ENCODE peak calls at places on chromosomes 11 and 22, in seven cellular contexts. X is A549, Q is IMR-90, U is K562, W is HepG2, T is GM12878, B is H1. Y is an unnamed sample.

GRCh38 chr11:74826901-74827300 is 78.3 kb downstream of the RNF169 start:
- DNase-seq in X (peak), Q (no peak), U (peak), W (no peak), T (no peak), B (no peak), Y (no peak)

GRCh38 chr11:30479899-30480298 is 106.3 kb downstream of the MPPED2 start:
- DNase-seq in X (no peak), Q (no peak), U (no peak), W (no peak), T (no peak), B (no peak), Y (peak)

GRCh38 chr11:124511739-124512138 is 31.7 kb downstream of the OR8B12 start:
- DNase-seq in X (no peak), Q (no peak), U (no peak), W (no peak), T (no peak), B (no peak), Y (no peak)

GRCh38 chr22:32698926-32699619 is 102.4 kb upstream of the TIMP3 start:
- DNase-seq in X (no peak), Q (no peak), U (no peak), W (no peak), T (no peak), B (no peak), Y (no peak)

GRCh38 chr22:38927033-38927789 is 30.2 kb upstream of the APOBEC3A start:
- DNase-seq in X (peak), Q (peak), U (no peak), W (no peak), T (peak), B (peak), Y (peak)

GRCh38 chr11:75487366-75487765 is 38.4 kb downstream of the GDPD5 start:
- DNase-seq in X (no peak), Q (no peak), U (no peak), W (no peak), T (no peak), B (no peak), Y (no peak)

GRCh38 chr11:4065601-4066377 is 28.8 kb upstream of the RRM1 start:
- DNase-seq in X (no peak), Q (no peak), U (no peak), W (no peak), T (no peak), B (no peak), Y (no peak)

GRCh38 chr11:16195659-16196058 is 160.7 kb downstream of the SOX6 start:
- DNase-seq in X (peak), Q (peak), U (no peak), W (peak), T (no peak), B (no peak), Y (no peak)

GRCh38 chr22:40819741-40820140 is 595 bp upstream of the SLC25A17 start:
- DNase-seq in X (no peak), Q (peak), U (no peak), W (no peak), T (no peak), B (no peak), Y (peak)
- TF ChIP-seq RFX5 in X (no peak), Q (no peak), U (no peak), W (no peak), T (no peak), B (no peak), Y (no peak)

DNA sequence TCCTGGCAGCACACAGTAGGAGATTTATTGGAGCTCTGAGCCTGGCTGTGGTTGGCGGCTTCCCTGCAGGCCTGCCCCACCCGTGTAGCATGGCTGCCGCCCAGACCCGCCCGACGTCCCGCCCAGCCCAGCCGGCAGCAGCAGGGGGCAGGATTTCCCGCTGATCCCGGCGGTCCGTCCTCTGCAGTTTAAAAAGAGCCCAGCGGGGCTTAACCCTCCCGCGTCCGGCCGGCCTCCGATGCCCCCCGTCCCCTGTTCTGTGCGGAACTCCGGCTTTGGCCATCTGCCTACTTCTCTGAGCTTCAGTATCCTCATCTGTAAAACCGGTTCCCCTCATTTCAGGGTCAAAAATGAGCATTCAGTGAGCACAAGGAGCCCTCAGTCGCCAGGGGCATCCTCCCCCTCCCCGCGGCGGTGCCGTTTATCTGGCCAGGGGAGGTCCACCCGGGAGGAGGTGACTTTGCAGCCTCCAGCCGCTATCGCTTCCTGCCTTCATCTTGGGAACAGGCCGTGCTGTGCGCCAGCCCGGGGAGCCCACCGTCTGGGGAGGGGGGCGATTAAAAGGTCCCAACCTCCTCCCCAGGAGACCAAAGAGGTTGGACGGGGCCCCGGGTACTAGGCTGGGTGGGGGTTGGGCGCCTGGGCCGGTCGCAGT is at the start of gene GAS2L1:
- DNase-seq in X (peak), Q (peak), U (peak), W (peak), T (no peak), B (peak), Y (peak)
- TF ChIP-seq RFX5 in X (no peak), Q (no peak), U (no peak), W (no peak), T (no peak), B (no peak), Y (no peak)

DNA sequence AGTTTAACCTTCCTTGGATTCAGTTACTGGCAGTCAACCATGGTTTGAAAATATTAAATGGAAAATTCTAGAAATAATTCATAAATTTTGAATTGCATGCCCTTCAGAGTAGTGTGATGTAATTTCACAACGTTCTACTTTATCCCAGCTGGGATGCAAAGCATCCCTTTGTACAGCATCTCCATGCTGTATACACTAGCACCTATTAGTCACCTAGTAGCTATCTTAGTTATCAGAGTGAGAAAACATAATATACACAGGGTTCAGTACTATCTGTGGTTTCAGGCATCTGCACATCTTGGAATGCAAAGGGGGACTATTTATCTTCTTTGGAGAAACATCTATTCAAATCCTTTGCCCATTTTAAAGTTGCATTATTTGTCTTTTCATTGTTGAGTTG is 30.8 kb downstream of the CBL start:
- DNase-seq in X (no peak), Q (peak), U (no peak), W (no peak), T (no peak), B (no peak), Y (no peak)
- TF ChIP-seq RFX5 in X (no peak), Q (no peak), U (no peak), W (no peak), T (no peak), B (no peak), Y (no peak)

GRCh38 chr11:131644204-131644603 is 273.8 kb downstream of the NTM start:
- DNase-seq in X (no peak), Q (no peak), U (no peak), W (no peak), T (peak), B (no peak), Y (no peak)
- TF ChIP-seq RFX5 in X (no peak), Q (no peak), U (no peak), W (no peak), T (no peak), B (no peak), Y (no peak)

GRCh38 chr11:63574856-63575602 is 11.8 kb upstream of the PLAAT2 start:
- DNase-seq in X (no peak), Q (peak), U (peak), W (peak), T (no peak), B (no peak), Y (no peak)
- TF ChIP-seq RFX5 in X (no peak), Q (no peak), U (no peak), W (no peak), T (no peak), B (no peak), Y (no peak)

DNA sequence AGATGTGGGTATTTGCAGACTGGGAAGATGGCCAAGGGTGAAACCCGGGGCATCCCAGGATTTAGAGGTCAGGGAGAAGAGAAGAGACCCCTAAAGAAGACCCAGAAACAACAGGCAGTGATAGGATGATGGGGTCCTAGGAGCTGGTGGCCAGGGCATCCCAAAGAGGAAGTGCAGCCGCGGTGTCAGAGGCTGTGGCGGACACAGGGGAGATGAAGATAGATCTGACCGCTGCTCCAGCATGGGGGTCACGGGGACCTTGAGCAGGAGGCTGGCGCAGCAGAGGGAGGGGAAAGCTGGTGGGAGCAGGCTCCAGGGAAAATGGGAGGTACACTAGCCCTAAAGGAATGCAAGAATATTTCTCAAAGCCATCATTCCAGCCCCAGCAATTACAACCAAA is 47.3 kb downstream of the CTTN start:
- DNase-seq in X (no peak), Q (peak), U (no peak), W (no peak), T (no peak), B (no peak), Y (no peak)
- TF ChIP-seq RFX5 in X (no peak), Q (no peak), U (no peak), W (no peak), T (no peak), B (no peak), Y (no peak)

DNA sequence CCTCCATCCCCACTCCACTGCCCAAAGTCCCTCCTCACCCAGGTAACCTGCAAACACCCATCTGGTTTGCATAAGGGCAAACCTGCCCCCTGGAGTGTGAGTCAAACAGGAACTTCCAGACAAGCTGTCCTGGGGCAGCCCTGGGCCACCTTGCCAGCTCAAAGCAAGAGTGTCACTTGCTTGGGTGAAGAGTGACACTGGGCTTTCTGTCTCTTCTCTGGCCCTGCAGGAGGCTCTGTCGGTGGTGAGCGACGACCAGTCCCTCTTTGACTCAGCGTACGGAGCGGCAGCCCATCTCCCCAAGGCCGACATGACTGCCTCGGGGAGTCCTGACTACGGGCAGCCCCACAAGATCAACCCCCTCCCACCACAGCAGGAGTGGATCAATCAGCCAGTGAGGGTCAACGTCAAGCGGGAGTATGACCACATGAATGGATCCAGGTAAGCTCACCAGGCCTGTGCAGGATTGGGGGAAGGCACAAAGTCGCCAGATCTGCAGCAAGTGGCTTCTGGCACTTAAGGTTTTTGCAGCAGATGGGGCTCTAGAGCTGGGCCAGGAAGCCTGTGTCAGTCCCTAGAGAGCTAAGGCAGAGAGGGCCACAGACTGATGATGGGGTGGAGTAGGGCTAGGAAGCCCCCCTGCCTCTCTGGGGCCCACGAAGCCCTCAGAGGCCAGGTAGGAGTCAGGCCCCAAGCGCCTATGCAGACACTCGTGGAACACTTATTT is 64.2 kb downstream of the FLI1 start:
- DNase-seq in X (no peak), Q (no peak), U (no peak), W (no peak), T (peak), B (no peak), Y (no peak)
- TF ChIP-seq RFX5 in X (no peak), Q (no peak), U (no peak), W (no peak), T (no peak), B (no peak), Y (no peak)

GRCh38 chr11:72776844-72777754 is 16.7 kb downstream of the STARD10 start:
- DNase-seq in X (no peak), Q (no peak), U (peak), W (no peak), T (no peak), B (no peak), Y (no peak)
- TF ChIP-seq RFX5 in X (no peak), Q (no peak), U (no peak), W (no peak), T (no peak), B (no peak), Y (no peak)

DNA sequence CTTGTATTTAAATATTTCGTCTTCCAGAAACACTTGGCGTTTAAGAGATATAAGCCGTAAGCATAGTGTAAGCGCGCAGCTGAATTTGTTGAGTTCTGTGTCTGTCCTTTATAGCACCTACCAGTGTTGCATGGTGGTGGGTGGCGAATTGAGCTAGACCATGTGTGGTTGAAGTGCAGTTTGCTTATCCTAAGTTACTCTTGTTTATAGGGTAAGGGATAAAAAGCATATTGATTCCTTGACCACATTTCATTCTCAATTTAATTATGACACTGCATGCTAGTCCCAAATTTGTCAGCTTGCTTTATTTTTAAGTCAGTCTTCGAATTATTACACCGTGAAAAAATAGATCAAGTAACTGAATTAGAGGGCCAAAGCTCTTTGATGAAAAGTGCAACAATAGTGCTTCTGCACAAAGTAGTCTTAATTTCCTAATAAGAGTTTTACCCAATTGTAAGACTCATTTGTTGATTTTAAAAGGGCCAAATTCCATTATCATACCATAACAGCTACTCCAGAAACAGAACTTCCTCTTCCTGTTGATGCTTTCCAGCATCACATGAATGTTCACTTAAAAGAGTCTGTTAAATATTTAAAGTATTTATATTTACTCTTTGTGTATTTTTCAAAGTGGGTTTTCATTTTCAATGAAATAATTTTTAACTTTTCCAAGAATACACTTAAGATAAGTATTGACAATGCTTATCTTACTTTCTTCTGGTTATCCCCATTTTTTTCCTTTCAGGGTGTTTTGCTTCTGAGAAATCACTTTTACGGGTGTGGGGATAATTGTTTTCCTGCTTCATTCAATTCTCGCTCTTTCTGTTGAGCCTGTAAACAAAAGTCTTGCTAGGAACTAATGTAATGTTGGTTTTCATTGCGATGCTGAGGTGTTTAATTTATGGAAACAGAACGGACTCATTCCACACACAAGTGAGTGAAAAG is 2.0 kb downstream of the ARHGEF12 start:
- DNase-seq in X (no peak), Q (peak), U (peak), W (peak), T (no peak), B (no peak), Y (no peak)
- TF ChIP-seq RFX5 in X (no peak), Q (no peak), U (no peak), W (no peak), T (no peak), B (no peak), Y (no peak)

Y was measured in SK-N-SH.